ENCODE peak calls at places on chromosomes 5 and 9, in eight cellular contexts. W is hepatocyte, D is PC-3, L is neural progenitor cell, M is lung, R is uterus, Z is transverse colon, T is endothelial cell of umbilical vein. I is an unnamed sample.

GRCh38 chr9:28735943-28736342 is 1162.7 kb upstream of the C9orf72 start:
- DNase-seq in W (no peak), L (no peak), Z (no peak), T (no peak), D (no peak), R (no peak), M (no peak), I (peak; percentile 82)

GRCh38 chr5:37839441-37840035 is 303 bp downstream of the GDNF start:
- DNase-seq in L (peak; percentile 73), Z (peak; percentile 25), M (no peak), T (peak; percentile 17), D (peak; percentile 51), W (peak; percentile 79), R (peak; percentile 50), I (no peak)

GRCh38 chr5:174520420-174521396 is 203.7 kb upstream of the MSX2 start:
- DNase-seq in M (no peak), D (no peak), Z (peak; percentile 10), T (no peak), R (no peak), L (peak; percentile 94), W (peak; percentile 86), I (no peak)

GRCh38 chr9:129170229-129170628 is 7.8 kb downstream of the IER5L start:
- DNase-seq in W (no peak), T (peak; percentile 17), R (no peak), M (no peak), L (no peak), Z (no peak), D (peak; percentile 70), I (no peak)

GRCh38 chr9:112624711-112625707 is 92.9 kb downstream of the INIP start:
- DNase-seq in M (no peak), T (no peak), R (no peak), L (no peak), Z (no peak), W (no peak), D (peak; percentile 3), I (no peak)

GRCh38 chr5:111772456-111772855 is 15.5 kb upstream of the NREP start:
- DNase-seq in L (peak; percentile 63), D (peak; percentile 40), Z (no peak), T (no peak), M (no peak), R (no peak), W (peak; percentile 26), I (no peak)

GRCh38 chr9:71822455-71822854 is 54.1 kb upstream of the CEMIP2 start:
- DNase-seq in W (peak; percentile 16), M (no peak), T (no peak), Z (no peak), D (no peak), R (no peak), L (no peak), I (no peak)

GRCh38 chr5:179530069-179530998 is 20.0 kb upstream of the RUFY1 start:
- DNase-seq in L (peak; percentile 68), W (peak; percentile 75), Z (peak; percentile 72), R (peak; percentile 67), T (peak; percentile 75), M (peak; percentile 54), D (no peak), I (no peak)

GRCh38 chr9:97307091-97307490 is 368 bp upstream of the CCDC180 start:
- DNase-seq in Z (peak; percentile 65), M (peak; percentile 88), W (peak; percentile 87), T (peak; percentile 66), L (peak; percentile 97), R (peak; percentile 55), D (no peak), I (peak; percentile 17)

GRCh38 chr5:77935516-77936364 is 159.6 kb upstream of the TBCA start:
- DNase-seq in D (no peak), T (no peak), M (no peak), W (peak; percentile 5), R (no peak), Z (no peak), L (no peak), I (no peak)

GRCh38 chr5:123813937-123814624 is 302.1 kb downstream of the CSNK1G3 start:
- DNase-seq in Z (no peak), W (peak; percentile 64), M (no peak), L (no peak), R (no peak), D (peak; percentile 34), T (peak; percentile 93), I (no peak)

GRCh38 chr5:179679014-179679674 is 1.7 kb downstream of the CBY3 start:
- DNase-seq in L (peak; percentile 72), T (peak; percentile 65), R (peak; percentile 77), W (peak; percentile 36), Z (peak; percentile 84), M (peak; percentile 79), D (no peak), I (peak; percentile 20)

GRCh38 chr5:170100051-170100943 is 5.4 kb upstream of the FOXI1 start:
- DNase-seq in M (peak; percentile 77), D (peak; percentile 74), T (peak; percentile 80), R (peak; percentile 52), W (peak; percentile 92), L (peak; percentile 93), Z (peak; percentile 67), I (peak; percentile 46)

GRCh38 chr5:72109051-72109411 is 1.8 kb downstream of the MAP1B start:
- DNase-seq in L (no peak), T (no peak), W (no peak), M (no peak), D (no peak), R (no peak), Z (no peak), I (no peak)
- H3K4me1 ChIP-seq in L (peaks cover 48% of the 10 kb centered on the region), T (peaks cover 45% of the 10 kb centered on the region), W (peaks cover 20% of the 10 kb centered on the region), M (peaks cover 11% of the 10 kb centered on the region), D (peaks cover 5% of the 10 kb centered on the region), R (no peaks in the 10 kb centered on the region), Z (no peaks in the 10 kb centered on the region), I (peaks cover 3% of the 10 kb centered on the region)

DNA sequence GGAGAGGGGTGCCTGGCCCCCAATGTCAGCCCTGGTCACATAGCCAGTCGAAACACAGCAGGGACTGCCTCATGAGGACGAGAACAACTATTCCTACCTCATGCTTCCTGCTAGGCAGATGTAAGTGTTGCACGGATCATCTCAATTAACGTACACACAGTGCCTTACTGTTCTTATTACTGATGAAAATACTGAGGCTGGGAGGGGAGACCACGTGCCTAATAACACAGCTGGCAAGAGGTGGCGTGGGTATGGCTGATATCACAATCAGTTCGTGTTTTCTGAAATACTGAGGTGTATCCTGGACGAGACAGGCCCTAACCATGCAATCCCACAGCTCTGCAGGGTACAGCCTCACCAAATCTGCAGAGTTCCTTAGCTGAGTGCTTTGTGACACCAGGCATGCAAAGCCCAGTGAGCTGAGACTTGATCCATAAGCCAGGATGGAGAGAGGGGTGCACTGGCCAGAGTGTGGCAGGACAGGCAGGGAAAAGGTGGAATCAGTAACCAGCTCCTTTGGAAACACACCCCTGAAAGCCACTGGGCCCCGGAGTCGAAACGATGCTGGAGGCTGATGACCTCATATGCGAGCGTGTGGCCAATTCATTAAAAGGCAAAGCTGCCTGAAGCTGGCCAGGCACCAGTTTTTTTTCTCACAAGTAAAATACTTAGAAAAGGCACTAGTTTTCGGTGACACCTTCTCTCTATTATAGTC is 64.0 kb downstream of the PRRT1B start:
- DNase-seq in L (peak; percentile 34), T (peak; percentile 32), Z (no peak), D (no peak), R (peak; percentile 66), W (peak; percentile 49), M (no peak), I (peak; percentile 10)
- H3K27ac ChIP-seq in L (peak overlapping the region; percentile 70), T (peak overlapping the region; percentile 45), Z (peak overlapping the region; percentile 84), D (peak overlapping the region; percentile 12), R (peak overlapping the region; percentile 85), W (peak overlapping the region; percentile 98), M (peak overlapping the region; percentile 80), I (peak overlapping the region; percentile 32)

DNA sequence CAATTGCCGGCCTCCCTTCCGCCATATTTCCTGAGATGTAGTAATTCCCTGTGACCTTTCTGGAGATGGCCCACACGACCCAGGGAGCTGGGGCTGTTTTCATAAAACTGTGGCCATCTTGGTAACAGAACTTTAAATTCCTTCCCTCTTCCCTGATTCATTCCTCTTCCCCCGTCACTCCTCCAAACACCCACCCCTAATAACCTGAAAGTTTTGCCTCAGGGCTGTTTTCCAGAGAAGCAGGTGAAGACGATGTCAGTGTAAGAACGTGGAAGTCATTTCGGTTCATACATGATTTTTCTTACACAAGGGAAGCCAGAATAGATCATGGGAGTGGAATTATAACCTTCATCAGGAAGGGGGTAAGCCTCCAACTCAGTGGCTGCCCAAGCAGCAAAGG is 40.6 kb upstream of the ANKH start:
- DNase-seq in Z (no peak), L (no peak), D (no peak), M (no peak), R (no peak), T (no peak), W (no peak), I (no peak)
- TF ChIP-seq CTCF in Z (no peak), L (no peak), D (no peak), M (no peak), R (no peak), T (no peak), W (no peak), I (no peak)

DNA sequence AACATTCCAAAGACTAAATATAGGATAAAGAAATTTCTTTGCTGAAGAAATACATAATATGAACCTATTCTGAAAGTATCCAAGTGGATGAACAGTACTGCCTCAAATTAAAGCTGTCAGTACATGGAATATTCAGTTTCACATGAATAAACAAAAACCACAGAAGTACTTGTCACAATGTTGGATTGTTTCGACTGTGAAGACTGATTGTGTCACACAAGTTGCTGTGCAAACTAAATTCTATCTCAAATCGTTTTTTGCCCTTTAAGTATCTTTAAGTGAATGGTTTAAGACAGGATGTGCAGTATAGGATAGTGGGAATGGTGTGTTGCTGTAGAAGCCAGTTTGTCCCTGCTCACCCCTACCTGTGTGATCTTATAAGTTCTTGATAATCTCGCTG is 137.4 kb upstream of the OTULINL start:
- DNase-seq in T (peak; percentile 37), D (no peak), R (no peak), L (no peak), M (no peak), W (no peak), Z (no peak), I (no peak)
- H3K4me1 ChIP-seq in T (peaks cover 97% of the 10 kb centered on the region), D (peaks cover 43% of the 10 kb centered on the region), R (peaks cover 9% of the 10 kb centered on the region), L (peaks cover 59% of the 10 kb centered on the region), M (peaks cover 7% of the 10 kb centered on the region), W (peaks cover 30% of the 10 kb centered on the region), Z (peaks cover 16% of the 10 kb centered on the region), I (peaks cover 17% of the 10 kb centered on the region)

GRCh38 chr9:134055981-134056461 is 11.8 kb downstream of the BRD3 start:
- DNase-seq in T (no peak), W (peak; percentile 63), M (peak; percentile 83), D (peak; percentile 72), R (peak; percentile 75), Z (peak; percentile 78), L (no peak), I (peak; percentile 33)
- H3K27ac ChIP-seq in T (no peak overlapping the region), W (no peak overlapping the region), M (no peak overlapping the region), D (peak overlapping the region; percentile 86), R (peak overlapping the region; percentile 1), Z (peak overlapping the region; percentile 41), L (no peak overlapping the region), I (peak overlapping the region; percentile 42)

I was measured in foreskin keratinocyte.